ENCODE peak calls at places on chromosome 1, in eight cellular contexts. R, Q, F, E, B, T, L and X are unnamed samples.

GRCh38 chr1:242784074-242784473 is 259.6 kb upstream of the PLD5 start:
- DNase-seq in R (no peak), Q (no peak), F (no peak), E (no peak), B (no peak), T (no peak), L (no peak), X (no peak)

GRCh38 chr1:19356266-19356665 is 44.1 kb downstream of the SLC66A1 start:
- DNase-seq in R (no peak), Q (no peak), F (no peak), E (no peak), B (no peak), T (no peak), L (no peak), X (no peak)

GRCh38 chr1:246689409-246689997 is 34.7 kb upstream of the SCCPDH start:
- DNase-seq in R (peak), Q (peak), F (peak), E (peak), B (peak), T (peak), L (peak), X (no peak)

GRCh38 chr1:169588785-169589485 is 2.7 kb upstream of the F5 start:
- DNase-seq in R (no peak), Q (no peak), F (no peak), E (no peak), B (no peak), T (no peak), L (no peak), X (no peak)

GRCh38 chr1:77280962-77281361 is 857 bp upstream of the AK5 start:
- DNase-seq in R (no peak), Q (no peak), F (no peak), E (no peak), B (no peak), T (no peak), L (no peak), X (no peak)

GRCh38 chr1:89910780-89911179 is 84.1 kb upstream of the ZNF326 start:
- DNase-seq in R (no peak), Q (no peak), F (no peak), E (peak), B (no peak), T (peak), L (peak), X (no peak)

GRCh38 chr1:171335964-171336363 is 22.0 kb downstream of the FMO4 start:
- DNase-seq in R (no peak), Q (no peak), F (no peak), E (no peak), B (no peak), T (no peak), L (no peak), X (no peak)

GRCh38 chr1:56357931-56358783 is 221.2 kb downstream of the PLPP3 start:
- DNase-seq in R (no peak), Q (no peak), F (no peak), E (no peak), B (no peak), T (no peak), L (no peak), X (no peak)

GRCh38 chr1:65147424-65148177 is 402 bp upstream of the AK4 start:
- DNase-seq in R (peak), Q (peak), F (peak), E (no peak), B (peak), T (no peak), L (peak), X (peak)

GRCh38 chr1:51347398-51348146 is 17.2 kb upstream of the TTC39A start:
- DNase-seq in R (no peak), Q (no peak), F (no peak), E (no peak), B (no peak), T (no peak), L (no peak), X (no peak)

GRCh38 chr1:81876901-81877750 is 76.4 kb downstream of the ADGRL2 start:
- DNase-seq in R (no peak), Q (no peak), F (no peak), E (no peak), B (no peak), T (peak), L (no peak), X (no peak)

GRCh38 chr1:77831976-77832695 is 52.7 kb downstream of the MIGA1 start:
- DNase-seq in R (no peak), Q (no peak), F (no peak), E (no peak), B (no peak), T (peak), L (no peak), X (no peak)

GRCh38 chr1:196160066-196160795 is 448.0 kb downstream of the KCNT2 start:
- DNase-seq in R (no peak), Q (no peak), F (no peak), E (no peak), B (no peak), T (peak), L (no peak), X (no peak)

GRCh38 chr1:151970128-151970527 is 23.5 kb downstream of the S100A10 start:
- DNase-seq in R (no peak), Q (no peak), F (no peak), E (no peak), B (no peak), T (no peak), L (no peak), X (no peak)

GRCh38 chr1:33311706-33312412 is 9.0 kb downstream of the A3GALT2 start:
- DNase-seq in R (no peak), Q (no peak), F (no peak), E (no peak), B (no peak), T (no peak), L (no peak), X (no peak)

GRCh38 chr1:193105821-193106177 is 585 bp upstream of the GLRX2 start:
- DNase-seq in R (no peak), Q (no peak), F (no peak), E (no peak), B (no peak), T (no peak), L (no peak), X (no peak)

GRCh38 chr1:21268281-21269239 is 21.7 kb downstream of the ECE1 start:
- DNase-seq in R (no peak), Q (no peak), F (no peak), E (no peak), B (no peak), T (no peak), L (peak), X (no peak)

GRCh38 chr1:31004231-31004621 is 61.3 kb downstream of the PUM1 start:
- DNase-seq in R (no peak), Q (no peak), F (no peak), E (no peak), B (no peak), T (no peak), L (no peak), X (no peak)

GRCh38 chr1:41359211-41360073 is 1.8 kb upstream of the FOXO6 start:
- DNase-seq in R (peak), Q (peak), F (no peak), E (no peak), B (no peak), T (peak), L (no peak), X (no peak)

GRCh38 chr1:8879348-8880067 is 1.0 kb upstream of the ENO1 start:
- DNase-seq in R (no peak), Q (peak), F (no peak), E (no peak), B (peak), T (no peak), L (no peak), X (no peak)

GRCh38 chr1:39268112-39268581 is 63.7 kb downstream of the MACF1 start:
- DNase-seq in R (no peak), Q (peak), F (no peak), E (no peak), B (no peak), T (peak), L (no peak), X (peak)

GRCh38 chr1:23422955-23423354 is 1.6 kb downstream of the TCEA3 start:
- DNase-seq in R (no peak), Q (no peak), F (no peak), E (no peak), B (no peak), T (no peak), L (no peak), X (no peak)

GRCh38 chr1:179955731-179956130 is 1.1 kb downstream of the CEP350 start:
- DNase-seq in R (no peak), Q (no peak), F (no peak), E (no peak), B (no peak), T (no peak), L (no peak), X (no peak)

GRCh38 chr1:205396972-205397616 is 24.8 kb downstream of the LEMD1 start:
- DNase-seq in R (no peak), Q (peak), F (no peak), E (peak), B (peak), T (peak), L (peak), X (no peak)

GRCh38 chr1:247189981-247190798 is 18.4 kb upstream of the ZNF124 start:
- DNase-seq in R (no peak), Q (no peak), F (no peak), E (no peak), B (no peak), T (no peak), L (no peak), X (no peak)

GRCh38 chr1:53393325-53393792 is 65.5 kb upstream of the LRP8 start:
- DNase-seq in R (peak), Q (peak), F (peak), E (peak), B (peak), T (peak), L (peak), X (peak)

GRCh38 chr1:15843826-15844572 is 3.5 kb upstream of the SPEN start:
- DNase-seq in R (no peak), Q (no peak), F (no peak), E (no peak), B (no peak), T (no peak), L (no peak), X (no peak)

GRCh38 chr1:63148825-63149645 is 173.3 kb upstream of the FOXD3 start:
- DNase-seq in R (no peak), Q (no peak), F (no peak), E (peak), B (peak), T (peak), L (peak), X (peak)

GRCh38 chr1:66351913-66352312 is 182.0 kb upstream of the SGIP1 start:
- DNase-seq in R (no peak), Q (no peak), F (no peak), E (no peak), B (peak), T (no peak), L (no peak), X (no peak)
- H3K27ac ChIP-seq in R (no peak), Q (peak), F (peak), E (peak), B (no peak), T (no peak), L (no peak), X (peak)

GRCh38 chr1:96418969-96419368 is 302.6 kb upstream of the PTBP2 start:
- DNase-seq in R (no peak), Q (no peak), F (no peak), E (no peak), B (no peak), T (peak), L (no peak), X (no peak)
- H3K27ac ChIP-seq in R (no peak), Q (no peak), F (no peak), E (no peak), B (no peak), T (no peak), L (no peak), X (no peak)

GRCh38 chr1:201982923-201983805 is 716 bp downstream of the RNPEP start:
- DNase-seq in R (peak), Q (peak), F (peak), E (peak), B (peak), T (peak), L (peak), X (peak)

GRCh38 chr1:201988593-201988992 is 6.1 kb downstream of the RNPEP start:
- DNase-seq in R (no peak), Q (no peak), F (no peak), E (no peak), B (no peak), T (no peak), L (no peak), X (no peak)

GRCh38 chr1:201982082-201982922 is at the start of gene RNPEP:
- DNase-seq in R (peak), Q (peak), F (peak), E (peak), B (peak), T (peak), L (peak), X (peak)

GRCh38 chr1:201984446-201984845 is 2.0 kb downstream of the RNPEP start:
- DNase-seq in R (no peak), Q (no peak), F (no peak), E (no peak), B (no peak), T (no peak), L (no peak), X (no peak)

GRCh38 chr1:201985355-201985754 is 2.9 kb downstream of the RNPEP start:
- DNase-seq in R (no peak), Q (no peak), F (no peak), E (no peak), B (no peak), T (no peak), L (no peak), X (no peak)
- H3K27ac ChIP-seq in R (no peak), Q (no peak), F (no peak), E (no peak), B (no peak), T (no peak), L (no peak), X (no peak)

GRCh38 chr1:181135462-181135781 is 46.9 kb downstream of the IER5 start:
- DNase-seq in R (no peak), Q (peak), F (no peak), E (no peak), B (no peak), T (peak), L (no peak), X (no peak)
- H3K27ac ChIP-seq in R (no peak), Q (peak), F (peak), E (peak), B (no peak), T (peak), L (peak), X (peak)

DNA sequence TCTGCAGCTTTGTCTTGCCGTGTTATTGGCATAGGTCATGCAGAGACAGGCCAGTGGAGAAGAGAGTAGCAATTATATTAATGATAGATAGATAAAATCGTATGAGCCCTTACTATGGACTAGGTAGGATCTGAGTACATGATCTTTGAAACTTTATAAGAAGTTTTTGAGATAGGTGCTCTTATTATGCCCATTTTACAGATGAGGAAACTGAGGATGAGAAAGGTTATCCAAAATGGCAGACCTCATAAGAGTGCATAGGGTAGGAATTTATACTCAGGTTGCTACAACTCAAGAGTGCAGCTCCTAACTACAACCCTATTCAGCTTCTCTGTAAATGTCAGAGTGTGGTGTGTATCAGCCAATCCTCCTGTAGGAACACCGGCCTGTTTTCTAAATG is 89.6 kb downstream of the SLC35F3 start:
- DNase-seq in R (no peak), Q (no peak), F (no peak), E (no peak), B (no peak), T (no peak), L (no peak), X (no peak)
- H3K27ac ChIP-seq in R (no peak), Q (no peak), F (no peak), E (no peak), B (no peak), T (no peak), L (peak), X (no peak)

DNA sequence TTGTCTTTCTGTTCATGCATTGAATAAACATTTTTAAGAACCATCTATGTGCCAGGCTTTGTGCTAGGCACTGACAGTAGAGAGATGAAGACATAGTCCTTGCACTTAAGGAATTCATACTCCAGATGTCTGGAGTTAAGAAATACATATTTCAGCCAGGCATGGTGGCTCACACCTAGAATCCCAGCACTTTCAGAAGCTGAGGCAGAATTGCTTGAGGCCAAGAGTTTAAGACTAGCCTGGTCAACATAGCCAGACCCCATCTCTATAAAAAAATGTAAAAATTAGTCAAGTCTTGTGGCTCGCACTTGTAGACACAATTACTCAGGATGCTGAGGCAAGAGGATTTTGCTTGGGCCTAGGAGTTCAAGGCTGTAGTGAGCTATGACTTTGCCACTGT is 18.6 kb upstream of the YTHDF2 start:
- DNase-seq in R (no peak), Q (no peak), F (no peak), E (no peak), B (no peak), T (no peak), L (no peak), X (no peak)
- H3K27ac ChIP-seq in R (no peak), Q (no peak), F (no peak), E (peak), B (no peak), T (no peak), L (no peak), X (no peak)

GRCh38 chr1:5597991-5598823 is 394.0 kb downstream of the NPHP4 start:
- DNase-seq in R (peak), Q (no peak), F (no peak), E (no peak), B (no peak), T (no peak), L (no peak), X (no peak)
- H3K27ac ChIP-seq in R (no peak), Q (no peak), F (no peak), E (no peak), B (no peak), T (no peak), L (peak), X (no peak)

GRCh38 chr1:26114165-26114927 is 2.7 kb downstream of the PDIK1L start:
- DNase-seq in R (no peak), Q (no peak), F (no peak), E (no peak), B (no peak), T (no peak), L (no peak), X (no peak)
- H3K27ac ChIP-seq in R (no peak), Q (no peak), F (peak), E (no peak), B (no peak), T (no peak), L (no peak), X (no peak)

GRCh38 chr1:43329995-43330751 is 7.4 kb upstream of the MPL start:
- DNase-seq in R (peak), Q (peak), F (no peak), E (no peak), B (peak), T (peak), L (peak), X (no peak)
- H3K27ac ChIP-seq in R (no peak), Q (peak), F (peak), E (no peak), B (peak), T (no peak), L (peak), X (no peak)